ENCODE peak calls at places on chromosomes 11 and 22, in nine cellular contexts. Y, J, R, S, M, T, X, V and L are unnamed samples.
A peak's percentile ranks its signal among the peaks of the same experiment; 100 is the strongest.

GRCh38 chr11:46446343-46446751 is 54.8 kb upstream of the CHRM4 start:
- DNase-seq in T (no peak), V (no peak), M (no peak), X (no peak), J (no peak), R (peak; percentile 51), Y (no peak), S (no peak), L (no peak)

GRCh38 chr11:93238956-93239355 is 41.2 kb upstream of the SLC36A4 start:
- DNase-seq in V (no peak), Y (no peak), R (no peak), M (no peak), T (no peak), J (no peak), S (no peak), X (no peak), L (no peak)

GRCh38 chr11:2700415-2701211 is 819 bp upstream of the KCNQ1OT1 start:
- DNase-seq in V (peak; percentile 81), T (peak; percentile 23), M (peak; percentile 13), J (peak; percentile 52), S (peak; percentile 75), X (peak; percentile 25), R (peak; percentile 69), Y (peak; percentile 56), L (peak; percentile 54)

GRCh38 chr11:118152552-118153471 is at the start of gene SCN4B:
- DNase-seq in J (peak; percentile 57), X (no peak), Y (peak; percentile 32), R (peak; percentile 85), V (peak; percentile 55), M (peak; percentile 22), T (peak; percentile 56), S (peak; percentile 76), L (no peak)

GRCh38 chr11:88695701-88696414 is 358.3 kb upstream of the CTSC start:
- DNase-seq in M (no peak), J (no peak), Y (no peak), T (no peak), S (no peak), X (no peak), V (no peak), R (peak; percentile 34), L (no peak)

GRCh38 chr11:131763193-131763890 is 392.9 kb downstream of the NTM start:
- DNase-seq in S (no peak), Y (no peak), T (no peak), J (no peak), V (no peak), R (no peak), M (no peak), X (no peak), L (no peak)

GRCh38 chr11:22521226-22521625 is 104.4 kb downstream of the FANCF start:
- DNase-seq in X (no peak), V (no peak), R (peak; percentile 18), M (no peak), Y (no peak), J (peak; percentile 91), T (peak; percentile 14), S (no peak), L (no peak)

GRCh38 chr11:109405671-109406070 is 16.3 kb upstream of the C11orf87 start:
- DNase-seq in Y (no peak), J (no peak), V (no peak), S (no peak), X (no peak), R (no peak), M (no peak), T (no peak), L (no peak)

GRCh38 chr11:58286249-58286648 is 18.2 kb upstream of the OR10W1 start:
- DNase-seq in T (peak; percentile 14), M (no peak), S (no peak), J (peak; percentile 58), X (no peak), V (peak; percentile 29), R (peak; percentile 11), Y (no peak), L (peak; percentile 9)

GRCh38 chr22:47172771-47173534 is 410.5 kb downstream of the TBC1D22A start:
- DNase-seq in Y (no peak), S (peak; percentile 6), V (no peak), T (no peak), J (no peak), R (no peak), M (peak; percentile 7), X (no peak), L (no peak)

GRCh38 chr11:68727783-68728182 is 23.5 kb downstream of the TESMIN start:
- DNase-seq in J (no peak), S (no peak), Y (no peak), M (no peak), X (no peak), V (no peak), R (no peak), T (no peak), L (no peak)

GRCh38 chr11:3984896-3985295 is 109.7 kb upstream of the RRM1 start:
- DNase-seq in Y (peak; percentile 56), T (no peak), S (no peak), J (no peak), M (peak; percentile 40), R (no peak), V (no peak), X (peak; percentile 32), L (peak; percentile 79)

GRCh38 chr11:128390246-128390645 is 197.1 kb downstream of the ETS1 start:
- DNase-seq in V (no peak), S (no peak), Y (no peak), J (no peak), T (no peak), X (no peak), M (no peak), R (no peak), L (no peak)

GRCh38 chr11:94544832-94545640 is 1.3 kb downstream of the FUT4 start:
- DNase-seq in R (no peak), M (no peak), S (peak; percentile 25), Y (no peak), X (no peak), T (no peak), J (peak; percentile 20), V (peak; percentile 53), L (no peak)

GRCh38 chr11:22426915-22427314 is 88.7 kb downstream of the SLC17A6 start:
- DNase-seq in V (no peak), T (no peak), X (no peak), R (no peak), S (no peak), J (no peak), M (no peak), Y (no peak), L (no peak)

GRCh38 chr22:24421428-24421931 is 5.9 kb upstream of the ADORA2A start:
- DNase-seq in M (peak; percentile 44), R (peak; percentile 3), J (peak; percentile 34), X (peak; percentile 54), Y (no peak), S (no peak), T (no peak), V (no peak), L (peak; percentile 68)

GRCh38 chr11:124602193-124602592 is 9.0 kb upstream of the PANX3 start:
- DNase-seq in Y (no peak), X (no peak), M (no peak), J (peak; percentile 74), T (no peak), V (no peak), S (no peak), R (no peak), L (no peak)

GRCh38 chr11:45754261-45754709 is 50.7 kb upstream of the SLC35C1 start:
- DNase-seq in R (no peak), M (no peak), V (no peak), T (peak; percentile 24), J (no peak), S (peak; percentile 63), X (no peak), Y (no peak), L (no peak)

GRCh38 chr11:96328395-96329010 is 14.5 kb downstream of the MAML2 start:
- DNase-seq in Y (no peak), T (no peak), S (no peak), J (no peak), R (peak; percentile 74), M (no peak), X (no peak), V (no peak), L (no peak)

GRCh38 chr11:120392791-120393190 is 56.6 kb downstream of the ARHGEF12 start:
- DNase-seq in M (no peak), T (no peak), X (no peak), Y (no peak), R (no peak), S (no peak), V (no peak), J (no peak), L (no peak)

GRCh38 chr11:104792861-104793260 is 105.4 kb downstream of the CASP12 start:
- DNase-seq in M (no peak), T (no peak), Y (no peak), X (no peak), R (no peak), S (no peak), J (no peak), V (no peak), L (no peak)

GRCh38 chr11:10108901-10109665 is 184.9 kb downstream of the SBF2 start:
- DNase-seq in Y (no peak), J (no peak), M (no peak), V (no peak), T (peak; percentile 15), R (peak; percentile 15), S (no peak), X (no peak), L (no peak)